ENCODE peak calls at places on chromosome 12, in five cellular contexts. S is CD4-positive, CD25-positive, alpha-beta regulatory T cell; C is mucosa of gallbladder; H is activated T-cell treated with anti-CD3 and anti-CD28 coated beads for 48 hours; K is sigmoid colon. X is an unnamed sample.

GRCh38 chr12:50353869-50354593 is 42.4 kb downstream of the FAM186A start:
- DNase-seq in S (no peak), C (no peak), H (no peak), K (no peak), X (no peak)

GRCh38 chr12:62653740-62654139 is 187.1 kb downstream of the MON2 start:
- DNase-seq in S (no peak), C (no peak), H (no peak), K (no peak), X (no peak)

GRCh38 chr12:71504471-71504852 is 64.9 kb downstream of the LGR5 start:
- DNase-seq in S (no peak), C (no peak), H (no peak), K (no peak), X (no peak)

GRCh38 chr12:25839470-25839869 is 119.0 kb upstream of the RASSF8 start:
- DNase-seq in S (no peak), C (no peak), H (no peak), K (no peak), X (no peak)

GRCh38 chr12:49692851-49693250 is 14.4 kb downstream of the FMNL3 start:
- DNase-seq in S (no peak), C (no peak), H (no peak), K (no peak), X (no peak)

GRCh38 chr12:124490584-124491305 is 76.7 kb downstream of the NCOR2 start:
- DNase-seq in S (no peak), C (peak; percentile 61), H (no peak), K (peak; percentile 87), X (no peak)

GRCh38 chr12:224330-224729 is 10.4 kb upstream of the SLC6A12 start:
- DNase-seq in S (no peak), C (no peak), H (no peak), K (no peak), X (no peak)

GRCh38 chr12:31226639-31227038 is 99.3 kb downstream of the SINHCAF start:
- DNase-seq in S (no peak), C (no peak), H (no peak), K (no peak), X (no peak)

GRCh38 chr12:88063375-88063774 is 34.2 kb upstream of the C12orf50 start:
- DNase-seq in S (no peak), C (no peak), H (no peak), K (no peak), X (no peak)

GRCh38 chr12:43102506-43103269 is 449.3 kb downstream of the ADAMTS20 start:
- DNase-seq in S (no peak), C (no peak), H (no peak), K (no peak), X (no peak)

GRCh38 chr12:67052981-67053380 is 216.2 kb upstream of the CAND1 start:
- DNase-seq in S (no peak), C (no peak), H (no peak), K (no peak), X (no peak)

GRCh38 chr12:83784298-83784890 is 1097.7 kb downstream of the TMTC2 start:
- DNase-seq in S (no peak), C (no peak), H (no peak), K (no peak), X (no peak)

GRCh38 chr12:47903927-47904646 is 707 bp downstream of the VDR start:
- DNase-seq in S (peak; percentile 14), C (peak; percentile 62), H (peak; percentile 56), K (peak; percentile 79), X (peak; percentile 83)

GRCh38 chr12:67019070-67019469 is 250.1 kb upstream of the CAND1 start:
- DNase-seq in S (no peak), C (no peak), H (no peak), K (no peak), X (no peak)

GRCh38 chr12:69982081-69982480 is 157.1 kb downstream of the MYRFL start:
- DNase-seq in S (no peak), C (no peak), H (no peak), K (no peak), X (no peak)

GRCh38 chr12:111457071-111457470 is 51.3 kb downstream of the SH2B3 start:
- DNase-seq in S (no peak), C (no peak), H (no peak), K (peak; percentile 48), X (no peak)

GRCh38 chr12:85834378-85834777 is 1.8 kb downstream of the RASSF9 start:
- DNase-seq in S (no peak), C (no peak), H (no peak), K (no peak), X (no peak)

GRCh38 chr12:109760031-109760929 is 46.7 kb downstream of the FAM222A start:
- DNase-seq in S (no peak), C (no peak), H (no peak), K (peak; percentile 70), X (peak; percentile 50)

GRCh38 chr12:106389181-106389580 is 31.6 kb downstream of the POLR3B start:
- DNase-seq in S (no peak), C (no peak), H (no peak), K (no peak), X (no peak)

GRCh38 chr12:89875809-89876208 is 167.2 kb upstream of the ATP2B1 start:
- DNase-seq in S (no peak), C (no peak), H (no peak), K (no peak), X (no peak)

GRCh38 chr12:128671528-128672042 is 152.2 kb downstream of the SLC15A4 start:
- DNase-seq in S (no peak), C (no peak), H (no peak), K (no peak), X (no peak)

GRCh38 chr12:14403711-14404164 is 38.3 kb downstream of the ATF7IP start:
- DNase-seq in S (peak; percentile 53), C (peak; percentile 47), H (no peak), K (no peak), X (no peak)

GRCh38 chr12:116066381-116067230 is 210.9 kb downstream of the MED13L start:
- DNase-seq in S (peak; percentile 56), C (no peak), H (peak; percentile 31), K (no peak), X (no peak)

GRCh38 chr12:18145924-18146323 is 55.9 kb upstream of the RERGL start:
- DNase-seq in S (no peak), C (no peak), H (no peak), K (no peak), X (no peak)

GRCh38 chr12:22407397-22407796 is 72.9 kb upstream of the ST8SIA1 start:
- DNase-seq in S (no peak), C (no peak), H (no peak), K (no peak), X (no peak)

X was measured in RWPE2.